ENCODE peak calls at places on chromosomes 6 and 20, in five cellular contexts. One of them, this sample, is unnamed.

GRCh38 chr6:11428895-11429294 is 108.7 kb upstream of the TMEM170B start:
- DNase-seq in K562: no peak
- DNase-seq in SK-N-SH: no peak
- DNase-seq in HepG2: peak; percentile 80
- DNase-seq in GM12878: peak; percentile 83
- DNase-seq in this sample: no peak

GRCh38 chr6:125377621-125378020 is 75.9 kb upstream of the HDDC2 start:
- DNase-seq in HepG2: no peak
- DNase-seq in SK-N-SH: peak; percentile 33
- DNase-seq in GM12878: no peak
- DNase-seq in K562: no peak
- DNase-seq in this sample: peak; percentile 10

GRCh38 chr6:57267586-57268293 is 45.6 kb upstream of the RAB23 start:
- DNase-seq in K562: peak; percentile 46
- DNase-seq in SK-N-SH: peak; percentile 42
- DNase-seq in GM12878: peak; percentile 8
- DNase-seq in HepG2: peak; percentile 65
- DNase-seq in this sample: peak; percentile 35

GRCh38 chr20:4666001-4666470 is 55.7 kb upstream of the PRND start:
- DNase-seq in SK-N-SH: no peak
- DNase-seq in K562: no peak
- DNase-seq in HepG2: no peak
- DNase-seq in GM12878: no peak
- DNase-seq in this sample: peak; percentile 63

GRCh38 chr6:3351105-3351676 is 92.4 kb downstream of the PSMG4 start:
- DNase-seq in HepG2: no peak
- DNase-seq in GM12878: no peak
- DNase-seq in K562: no peak
- DNase-seq in SK-N-SH: no peak
- DNase-seq in this sample: no peak

GRCh38 chr6:117615981-117616961 is 14.0 kb upstream of the GOPC start:
- DNase-seq in SK-N-SH: no peak
- DNase-seq in HepG2: no peak
- DNase-seq in K562: no peak
- DNase-seq in GM12878: no peak
- DNase-seq in this sample: no peak

GRCh38 chr6:132504757-132505156 is 8.2 kb downstream of the STX7 start:
- DNase-seq in K562: no peak
- DNase-seq in SK-N-SH: no peak
- DNase-seq in GM12878: no peak
- DNase-seq in HepG2: no peak
- DNase-seq in this sample: no peak

GRCh38 chr20:63641146-63641791 is 12.0 kb downstream of the STMN3 start:
- DNase-seq in SK-N-SH: no peak
- DNase-seq in HepG2: no peak
- DNase-seq in GM12878: no peak
- DNase-seq in K562: peak; percentile 34
- DNase-seq in this sample: peak; percentile 37

GRCh38 chr6:77245026-77245425 is 218.3 kb downstream of the HTR1B start:
- DNase-seq in SK-N-SH: no peak
- DNase-seq in K562: no peak
- DNase-seq in GM12878: no peak
- DNase-seq in HepG2: no peak
- DNase-seq in this sample: no peak

GRCh38 chr6:142945071-142945445 is at the start of gene HIVEP2:
- DNase-seq in GM12878: no peak
- DNase-seq in K562: peak; percentile 70
- DNase-seq in HepG2: peak; percentile 78
- DNase-seq in SK-N-SH: peak; percentile 80
- DNase-seq in this sample: no peak

GRCh38 chr6:161583561-161583960 is 309.7 kb upstream of the AGPAT4 start:
- DNase-seq in K562: no peak
- DNase-seq in HepG2: no peak
- DNase-seq in SK-N-SH: no peak
- DNase-seq in GM12878: no peak
- DNase-seq in this sample: no peak

GRCh38 chr6:166313255-166314070 is 5.3 kb upstream of the PRR18 start:
- DNase-seq in SK-N-SH: peak; percentile 74
- DNase-seq in K562: peak; percentile 82
- DNase-seq in GM12878: peak; percentile 44
- DNase-seq in HepG2: peak; percentile 41
- DNase-seq in this sample: no peak
- TF ChIP-seq REST in SK-N-SH: no peak
- TF ChIP-seq REST in K562: no peak
- TF ChIP-seq REST in GM12878: no peak
- TF ChIP-seq REST in HepG2: no peak
- TF ChIP-seq REST in this sample: no peak

GRCh38 chr6:8499540-8499939 is 64.2 kb upstream of the SLC35B3 start:
- DNase-seq in GM12878: no peak
- DNase-seq in HepG2: peak; percentile 10
- DNase-seq in SK-N-SH: peak; percentile 2
- DNase-seq in K562: no peak
- DNase-seq in this sample: no peak
- TF ChIP-seq CTCF in GM12878: peak; percentile 31
- TF ChIP-seq CTCF in HepG2: peak; percentile 53
- TF ChIP-seq CTCF in SK-N-SH: peak; percentile 31
- TF ChIP-seq CTCF in K562: no peak
- TF ChIP-seq CTCF in this sample: peak; percentile 10

DNA sequence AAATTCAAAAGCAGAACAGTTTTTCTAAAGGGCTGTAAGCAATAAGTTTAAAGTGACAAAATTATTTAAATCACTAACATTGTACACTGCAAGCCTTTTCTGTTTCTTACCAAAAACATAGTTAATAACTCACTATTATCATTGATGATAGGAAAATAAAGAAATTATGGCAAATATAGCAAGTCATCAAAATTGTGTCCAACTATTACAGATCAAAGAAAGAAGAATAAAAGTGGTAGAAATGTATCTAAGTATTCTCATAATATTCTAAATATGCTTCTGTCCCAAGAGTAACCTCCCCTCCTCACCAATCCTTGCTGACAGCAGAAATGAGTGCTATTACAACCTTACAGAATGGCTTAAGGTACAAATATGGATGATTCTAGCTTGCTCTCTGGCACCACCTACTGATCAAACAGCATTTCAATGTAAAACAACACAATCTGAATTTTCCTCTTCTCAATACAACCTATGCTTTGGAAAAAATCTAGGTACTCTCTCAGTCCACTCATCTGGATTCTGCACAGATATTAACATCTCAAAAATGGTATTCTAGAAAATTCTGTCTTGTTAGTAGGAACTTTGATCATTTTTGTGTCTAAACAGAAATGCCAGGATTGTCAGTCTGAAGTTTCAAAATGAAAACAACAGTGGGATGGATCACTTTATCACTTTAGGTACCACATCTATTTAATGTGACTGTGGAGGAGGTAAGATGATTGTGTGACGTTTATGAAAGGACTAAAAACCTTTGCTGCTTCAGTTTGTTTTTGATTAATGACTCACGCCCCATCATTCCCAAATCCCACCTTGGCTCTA is 40.9 kb downstream of the ZFP64 start:
- DNase-seq in GM12878: peak; percentile 24
- DNase-seq in SK-N-SH: peak; percentile 65
- DNase-seq in K562: peak; percentile 39
- DNase-seq in HepG2: peak; percentile 58
- DNase-seq in this sample: no peak
- TF ChIP-seq GABPA in GM12878: no peak
- TF ChIP-seq GABPA in SK-N-SH: no peak
- TF ChIP-seq GABPA in K562: no peak
- TF ChIP-seq GABPA in HepG2: no peak
- TF ChIP-seq GABPA in this sample: no peak

GRCh38 chr6:129844118-129844891 is 16.8 kb downstream of the TMEM244 start:
- DNase-seq in HepG2: no peak
- DNase-seq in K562: no peak
- DNase-seq in GM12878: no peak
- DNase-seq in SK-N-SH: peak; percentile 0
- DNase-seq in this sample: no peak
- TF ChIP-seq REST in HepG2: no peak
- TF ChIP-seq REST in K562: no peak
- TF ChIP-seq REST in GM12878: no peak
- TF ChIP-seq REST in SK-N-SH: no peak
- TF ChIP-seq REST in this sample: no peak

DNA sequence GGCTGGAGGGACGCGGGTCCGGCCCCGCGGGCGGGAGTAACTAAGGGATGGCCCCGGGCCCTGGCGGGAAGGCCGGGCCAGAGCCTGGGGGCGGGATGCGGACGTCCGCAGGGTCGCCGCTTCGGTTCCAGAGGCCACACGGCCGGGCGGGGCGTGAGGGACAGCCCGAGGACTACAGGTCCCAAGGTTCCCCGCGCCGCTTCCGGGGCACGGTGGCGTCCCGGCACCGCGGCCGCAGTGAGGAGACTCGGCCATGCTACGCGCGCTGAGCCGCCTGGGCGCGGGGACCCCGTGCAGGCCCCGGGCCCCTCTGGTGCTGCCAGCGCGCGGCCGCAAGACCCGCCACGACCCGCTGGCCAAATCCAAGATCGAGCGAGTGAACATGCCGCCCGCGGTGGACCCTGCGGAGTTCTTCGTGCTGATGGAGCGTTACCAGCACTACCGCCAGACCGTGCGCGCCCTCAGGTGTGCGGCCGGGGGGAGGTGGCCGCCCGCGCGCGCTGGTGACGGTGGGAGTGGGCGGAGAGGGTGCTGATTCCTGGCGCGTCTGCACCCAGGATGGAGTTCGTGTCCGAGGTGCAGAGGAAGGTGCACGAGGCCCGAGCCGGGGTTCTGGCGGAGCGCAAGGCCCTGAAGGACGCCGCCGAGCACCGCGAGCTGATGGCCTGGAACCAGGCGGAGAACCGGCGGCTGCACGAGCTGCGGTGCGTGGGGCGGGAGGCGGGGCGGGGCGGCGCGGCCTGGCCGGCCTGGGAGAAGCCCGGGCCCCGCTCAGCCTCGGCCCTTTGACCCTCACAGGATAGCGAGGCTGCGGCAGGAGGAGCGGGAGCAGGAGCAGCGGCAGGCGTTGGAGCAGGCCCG is at the start of gene MRPS26:
- DNase-seq in GM12878: no peak
- DNase-seq in K562: peak; percentile 87
- DNase-seq in SK-N-SH: peak; percentile 96
- DNase-seq in HepG2: peak; percentile 91
- DNase-seq in this sample: peak; percentile 89
- TF ChIP-seq CTCF in GM12878: no peak
- TF ChIP-seq CTCF in K562: peak; percentile 1
- TF ChIP-seq CTCF in SK-N-SH: no peak
- TF ChIP-seq CTCF in HepG2: peak; percentile 57
- TF ChIP-seq CTCF in this sample: no peak

DNA sequence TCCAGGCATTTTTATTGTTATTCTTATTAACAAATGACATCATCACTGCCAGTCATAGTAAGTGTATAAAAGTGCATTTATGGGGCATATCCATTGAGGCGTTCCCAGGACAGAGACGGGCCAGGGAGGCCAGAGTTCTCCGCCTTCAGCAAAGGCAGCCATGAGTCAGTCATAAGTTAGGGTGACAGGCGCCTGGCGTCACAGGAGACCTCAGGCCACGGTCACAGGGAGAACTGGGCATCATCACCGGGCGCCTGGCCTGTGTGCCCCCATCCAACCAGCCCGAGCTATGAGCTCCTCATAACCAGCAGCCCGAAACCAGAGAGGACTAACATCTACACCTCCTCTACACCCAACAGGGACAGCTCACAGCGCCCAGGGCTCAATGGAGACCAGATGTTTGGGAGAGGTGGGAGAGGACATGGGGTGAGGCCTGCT is 259.2 kb downstream of the DLL1 start:
- DNase-seq in SK-N-SH: no peak
- DNase-seq in HepG2: no peak
- DNase-seq in K562: no peak
- DNase-seq in GM12878: no peak
- DNase-seq in this sample: no peak
- TF ChIP-seq GABPA in SK-N-SH: no peak
- TF ChIP-seq GABPA in HepG2: no peak
- TF ChIP-seq GABPA in K562: no peak
- TF ChIP-seq GABPA in GM12878: no peak
- TF ChIP-seq GABPA in this sample: no peak

GRCh38 chr20:12093062-12093796 is 175.5 kb downstream of the BTBD3 start:
- DNase-seq in SK-N-SH: no peak
- DNase-seq in K562: no peak
- DNase-seq in GM12878: no peak
- DNase-seq in HepG2: no peak
- DNase-seq in this sample: peak; percentile 72
- TF ChIP-seq REST in SK-N-SH: no peak
- TF ChIP-seq REST in K562: no peak
- TF ChIP-seq REST in GM12878: no peak
- TF ChIP-seq REST in HepG2: no peak
- TF ChIP-seq REST in this sample: no peak

DNA sequence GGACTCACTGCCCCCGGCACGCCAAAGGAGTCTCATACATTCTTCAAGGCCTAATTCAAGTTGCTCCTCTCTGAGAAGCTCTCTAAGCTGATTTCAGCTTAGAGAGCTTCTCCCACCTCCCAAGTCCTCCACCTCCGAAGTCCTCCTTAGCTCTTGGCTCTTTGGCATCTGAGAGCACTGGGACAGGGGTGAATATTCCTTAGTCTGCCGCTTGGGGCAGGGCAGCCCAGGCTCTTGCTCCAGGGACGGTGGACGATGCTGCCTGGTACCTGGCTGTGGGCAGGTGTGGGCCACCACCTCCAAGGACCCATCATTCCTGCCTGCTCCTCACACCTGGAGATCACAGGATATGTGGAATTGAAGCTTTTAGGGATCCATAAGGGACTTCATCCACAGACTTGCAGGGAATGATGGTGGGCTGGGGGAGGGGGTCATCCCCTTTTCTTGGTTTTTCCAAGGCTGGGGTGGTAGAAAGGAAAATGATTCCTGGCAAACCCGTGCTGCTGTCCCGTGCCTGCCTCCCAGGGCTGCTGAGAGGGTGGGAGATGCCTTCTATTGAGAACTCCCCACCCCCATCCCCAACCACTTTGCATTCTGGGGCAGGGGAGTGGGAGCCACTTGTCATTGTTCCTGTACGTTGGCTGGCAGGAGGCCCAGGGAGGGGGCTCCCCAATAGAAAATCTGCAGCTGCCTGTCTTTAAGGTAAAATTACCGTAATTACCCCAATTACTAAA is 57.4 kb downstream of the ARHGAP40 start:
- DNase-seq in SK-N-SH: peak; percentile 45
- DNase-seq in GM12878: no peak
- DNase-seq in K562: peak; percentile 66
- DNase-seq in HepG2: peak; percentile 60
- DNase-seq in this sample: peak; percentile 11
- TF ChIP-seq CTCF in SK-N-SH: peak; percentile 22
- TF ChIP-seq CTCF in GM12878: peak; percentile 64
- TF ChIP-seq CTCF in K562: peak; percentile 81
- TF ChIP-seq CTCF in HepG2: peak; percentile 89
- TF ChIP-seq CTCF in this sample: peak; percentile 74